ENCODE peak calls at places on chromosomes 11 and 22, in seven cellular contexts. I is choroid plexus epithelial cell, L is cardiac muscle cell, W is bronchial epithelial cell, J is brain microvascular endothelial cell, E is astrocyte of the cerebellum, B is PC-3. M is an unnamed sample.

GRCh38 chr11:17012712-17013547 is 1.3 kb downstream of the PLEKHA7 start:
- DNase-seq in L (peak; percentile 52), W (peak; percentile 94), J (peak; percentile 53), B (peak; percentile 94), I (peak; percentile 72), E (peak; percentile 13), M (no peak)

GRCh38 chr11:115653076-115653475 is 148.9 kb upstream of the CADM1 start:
- DNase-seq in B (no peak), L (no peak), W (peak; percentile 93), I (no peak), E (no peak), J (no peak), M (no peak)

GRCh38 chr22:29478326-29479276 is 1.4 kb upstream of the NEFH start:
- DNase-seq in I (peak; percentile 21), W (no peak), L (peak; percentile 28), J (no peak), B (no peak), E (no peak), M (no peak)

GRCh38 chr22:27689664-27690063 is 111.9 kb downstream of the MN1 start:
- DNase-seq in E (no peak), B (no peak), L (no peak), W (no peak), J (no peak), I (no peak), M (no peak)

GRCh38 chr22:49918911-49919881 is 762 bp downstream of the CRELD2 start:
- DNase-seq in B (no peak), I (no peak), W (no peak), L (no peak), E (no peak), J (no peak), M (no peak)

GRCh38 chr11:10568486-10568941 is at the start of gene LYVE1:
- DNase-seq in W (no peak), B (no peak), L (peak; percentile 51), E (no peak), J (peak; percentile 84), I (peak; percentile 71), M (no peak)

GRCh38 chr22:29715705-29716104 is 4.1 kb upstream of the CABP7 start:
- DNase-seq in I (no peak), J (no peak), E (no peak), W (no peak), B (no peak), L (no peak), M (no peak)

GRCh38 chr11:118401880-118402590 is 629 bp downstream of the ATP5MG start:
- DNase-seq in B (peak; percentile 37), L (peak; percentile 94), W (peak; percentile 68), J (peak; percentile 57), I (peak; percentile 93), E (peak; percentile 44), M (peak; percentile 57)

GRCh38 chr11:82703796-82704195 is 29.9 kb downstream of the FAM181B start:
- DNase-seq in E (no peak), I (no peak), B (peak; percentile 54), L (no peak), J (no peak), W (peak; percentile 37), M (no peak)

GRCh38 chr11:38304926-38305325 is 1706.9 kb upstream of the RAG2 start:
- DNase-seq in L (peak; percentile 1), W (no peak), E (no peak), B (no peak), J (no peak), I (peak; percentile 66), M (no peak)

GRCh38 chr22:49789289-49790141 is 38.2 kb downstream of the BRD1 start:
- DNase-seq in B (no peak), J (no peak), I (peak; percentile 76), E (no peak), L (peak; percentile 70), W (no peak), M (no peak)

GRCh38 chr22:25930710-25931353 is 188.8 kb downstream of the MYO18B start:
- DNase-seq in B (no peak), L (no peak), E (no peak), W (no peak), I (no peak), J (no peak), M (no peak)

GRCh38 chr11:78339483-78339882 is 78.1 kb downstream of the GAB2 start:
- DNase-seq in W (no peak), J (no peak), E (no peak), L (no peak), I (no peak), B (no peak), M (no peak)

GRCh38 chr11:14258177-14258935 is 100.6 kb downstream of the RRAS2 start:
- DNase-seq in L (peak; percentile 40), I (peak; percentile 70), W (peak; percentile 81), B (peak; percentile 76), E (no peak), J (peak; percentile 21), M (no peak)

GRCh38 chr11:86205415-86206268 is 38.9 kb upstream of the EED start:
- DNase-seq in L (no peak), B (no peak), W (no peak), I (no peak), E (no peak), J (no peak), M (no peak)

GRCh38 chr11:75562048-75562835 is at the start of gene SERPINH1:
- DNase-seq in L (peak; percentile 94), W (peak; percentile 76), B (peak; percentile 88), E (peak; percentile 52), J (peak; percentile 84), I (peak; percentile 92), M (peak; percentile 81)

GRCh38 chr11:75562836-75563484 is 907 bp downstream of the SERPINH1 start:
- DNase-seq in J (peak; percentile 72), B (peak; percentile 49), E (no peak), L (peak; percentile 76), I (peak; percentile 72), W (peak; percentile 44), M (no peak)

GRCh38 chr11:75563501-75563977 is 1.5 kb downstream of the SERPINH1 start:
- DNase-seq in J (no peak), B (no peak), W (peak; percentile 77), L (no peak), I (no peak), E (no peak), M (no peak)

GRCh38 chr11:75565221-75565814 is 3.3 kb downstream of the SERPINH1 start:
- DNase-seq in W (peak; percentile 55), E (no peak), J (peak; percentile 77), I (peak; percentile 68), B (peak; percentile 77), L (peak; percentile 77), M (no peak)

GRCh38 chr11:75563978-75564552 is 2.0 kb downstream of the SERPINH1 start:
- DNase-seq in B (no peak), I (peak; percentile 93), W (no peak), J (peak; percentile 87), E (peak; percentile 65), L (peak; percentile 91), M (no peak)
- TF ChIP-seq CTCF in B (no peak), I (peak; percentile 77), W (peak; percentile 50), J (peak; percentile 84), E (peak; percentile 73), L (peak; percentile 70), M (peak; percentile 67)

DNA sequence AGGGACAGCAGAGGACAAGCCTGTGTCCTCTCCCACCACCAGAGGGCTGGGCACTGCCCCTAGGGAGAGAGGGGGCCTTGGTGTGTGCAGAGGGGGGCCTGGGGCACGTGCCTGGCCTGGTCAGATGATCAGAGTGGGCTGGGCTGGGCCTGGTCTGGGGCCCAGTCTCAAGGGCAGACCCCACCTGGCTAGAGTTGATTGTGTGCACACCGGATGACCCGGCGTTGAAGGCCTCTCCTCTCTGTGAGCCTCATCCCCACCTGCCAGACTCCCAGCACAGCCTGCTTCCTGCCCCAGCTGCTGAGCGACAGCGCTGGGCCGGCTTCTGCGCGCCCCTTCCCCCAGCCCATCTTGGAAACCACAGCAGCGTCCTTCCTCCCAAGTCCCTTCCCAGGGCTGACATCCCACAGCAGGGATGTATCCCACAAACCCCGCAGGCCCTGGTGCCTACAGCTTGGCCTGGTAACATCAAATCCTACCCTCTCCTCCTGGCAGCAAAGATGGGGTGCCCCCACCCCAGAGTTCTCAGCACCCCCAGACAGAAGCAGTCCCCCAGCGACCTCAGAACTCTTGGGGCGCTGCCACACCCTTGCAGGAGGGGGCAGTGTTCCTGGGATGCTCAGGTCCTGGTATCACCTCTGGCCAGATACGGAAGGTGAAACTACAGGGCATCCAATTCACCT is 11.1 kb upstream of the TSSC4 start:
- DNase-seq in J (no peak), B (no peak), I (no peak), E (no peak), L (no peak), W (no peak), M (no peak)
- TF ChIP-seq CTCF in J (peak; percentile 38), B (no peak), I (peak; percentile 41), E (peak; percentile 6), L (no peak), W (no peak), M (no peak)

GRCh38 chr11:113874920-113875413 is 405 bp downstream of the USP28 start:
- DNase-seq in L (no peak), W (peak; percentile 25), I (peak; percentile 40), B (peak; percentile 34), J (peak; percentile 6), E (no peak), M (no peak)
- TF ChIP-seq CTCF in L (no peak), W (no peak), I (no peak), B (no peak), J (no peak), E (peak; percentile 5), M (no peak)

GRCh38 chr11:111300569-111300968 is 2.2 kb downstream of the POU2AF3 start:
- DNase-seq in W (no peak), L (no peak), B (no peak), J (no peak), E (no peak), I (no peak), M (no peak)

GRCh38 chr11:111298466-111299110 is at the start of gene POU2AF3:
- DNase-seq in J (no peak), E (no peak), B (no peak), W (no peak), L (peak; percentile 3), I (no peak), M (no peak)

GRCh38 chr11:111297696-111298095 is 650 bp upstream of the POU2AF3 start:
- DNase-seq in L (no peak), I (no peak), B (no peak), J (no peak), E (no peak), W (no peak), M (no peak)

GRCh38 chr11:111301004-111301839 is 2.9 kb downstream of the POU2AF3 start:
- DNase-seq in I (no peak), B (no peak), L (no peak), J (no peak), E (no peak), W (no peak), M (no peak)

DNA sequence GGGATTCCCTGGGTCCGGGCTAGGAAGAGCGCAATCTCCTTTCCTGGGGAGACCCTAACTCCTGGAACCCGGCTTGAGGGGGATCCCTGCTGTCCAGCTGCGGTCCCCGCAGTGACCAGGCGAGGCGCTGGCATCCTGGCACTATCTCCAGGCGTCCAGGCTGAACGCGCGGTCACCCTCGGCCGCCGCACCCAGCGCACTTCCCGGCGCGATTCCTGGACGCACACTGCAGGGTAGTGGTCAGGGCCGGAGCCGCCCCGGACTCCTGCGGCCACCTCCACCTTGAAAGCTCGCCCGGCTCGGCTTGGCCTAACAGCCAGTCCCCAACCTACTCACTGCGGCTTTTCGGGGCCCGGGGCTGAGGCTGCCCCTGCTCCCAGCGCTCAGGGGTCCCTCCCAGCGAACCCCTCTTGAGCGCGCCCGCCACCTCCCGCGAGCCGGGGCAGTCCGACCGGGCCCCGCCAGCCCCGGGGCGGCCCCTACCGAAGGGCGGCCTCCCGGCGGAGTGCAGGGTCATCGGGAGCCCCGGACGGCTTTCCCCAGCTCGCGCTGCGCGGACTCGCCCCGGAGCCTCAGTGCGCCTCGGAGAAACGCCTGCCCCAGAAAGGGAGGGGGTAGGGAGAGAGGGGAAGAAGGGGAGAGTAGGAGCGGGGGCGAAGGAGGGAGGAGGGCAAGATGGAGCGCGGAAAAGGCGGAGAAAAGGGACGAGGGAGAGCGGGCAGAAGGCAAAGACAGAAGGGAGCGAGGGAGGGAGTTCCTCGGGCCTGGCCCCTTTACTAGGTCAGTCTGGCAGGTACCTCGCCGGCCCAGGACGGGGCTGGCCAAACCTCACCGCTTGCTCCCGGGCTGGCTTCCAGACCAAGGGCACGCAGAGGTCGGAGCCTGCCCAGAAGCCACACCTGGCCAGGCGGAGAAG is 1.0 kb downstream of the POU2AF3 start:
- DNase-seq in E (no peak), W (no peak), J (peak; percentile 11), B (peak; percentile 43), I (peak; percentile 22), L (peak; percentile 48), M (no peak)
- TF ChIP-seq CTCF in E (peak; percentile 58), W (peak; percentile 60), J (peak; percentile 58), B (peak; percentile 57), I (peak; percentile 49), L (peak; percentile 51), M (peak; percentile 63)

M was measured in AG09319.